ENCODE peak calls at places on chromosome 22, in six cellular contexts. H is Right ventricle myocardium superior; S is midbrain; E is A549; N is left ventricle myocardium inferior; J is stimulated activated CD8-positive, alpha-beta memory T cell treated with anti-CD3 and anti-CD28 coated beads, Interleukin-7, amount 100 ng/mL, for 1 hour. Q is an unnamed sample.

GRCh38 chr22:33577862-33578411 is 342.3 kb downstream of the LARGE1 start:
- DNase-seq in N (no peak), S (no peak), H (no peak), E (no peak), J (no peak), Q (no peak)

GRCh38 chr22:50489363-50490243 is 2.9 kb downstream of the MIOX start:
- DNase-seq in N (no peak), H (no peak), E (no peak), S (no peak), J (no peak), Q (no peak)

GRCh38 chr22:41367039-41367679 is 14.6 kb upstream of the TEF start:
- DNase-seq in E (peak; percentile 38), S (peak; percentile 98), N (peak; percentile 98), J (no peak), H (peak; percentile 97), Q (peak; percentile 98)

GRCh38 chr22:49014227-49015201 is 813.2 kb downstream of the BRD1 start:
- DNase-seq in H (no peak), E (no peak), J (no peak), N (no peak), S (no peak), Q (peak; percentile 44)

GRCh38 chr22:23110190-23110921 is 31.4 kb downstream of the RSPH14 start:
- DNase-seq in N (no peak), H (no peak), S (peak; percentile 14), E (no peak), J (no peak), Q (no peak)

GRCh38 chr22:36237462-36238347 is 1.6 kb downstream of the APOL2 start:
- DNase-seq in J (no peak), H (no peak), E (no peak), N (no peak), S (no peak), Q (peak; percentile 34)

GRCh38 chr22:20919718-20920117 is 2.5 kb downstream of the CRKL start:
- DNase-seq in S (no peak), N (no peak), J (no peak), E (no peak), H (no peak), Q (no peak)

GRCh38 chr22:19762315-19763140 is 1.9 kb downstream of the TBX1 start:
- DNase-seq in S (no peak), H (no peak), N (no peak), J (no peak), E (no peak), Q (no peak)

GRCh38 chr22:46008836-46009596 is 32.1 kb upstream of the WNT7B start:
- DNase-seq in S (no peak), J (no peak), H (peak; percentile 30), N (peak; percentile 9), E (no peak), Q (peak; percentile 18)

GRCh38 chr22:35401863-35402262 is 1.9 kb downstream of the MCM5 start:
- DNase-seq in J (no peak), H (no peak), E (no peak), S (no peak), N (no peak), Q (no peak)